ENCODE peak calls at places on chromosomes 3 and 15, in five cellular contexts. F is HepG2; B is GM23248; U is CD8-positive, alpha-beta memory T cell; I is tibial nerve. R is an unnamed sample.

GRCh38 chr15:84598993-84599392 is 1.8 kb upstream of the ZSCAN2 start:
- DNase-seq in F (peak; percentile 65), B (peak; percentile 75), U (no peak), I (no peak), R (peak; percentile 27)

GRCh38 chr3:100264242-100264641 is 3.5 kb downstream of the TBC1D23 start:
- DNase-seq in F (no peak), B (peak; percentile 54), U (no peak), I (no peak), R (no peak)

GRCh38 chr3:11317300-11317699 is 45.1 kb downstream of the ATG7 start:
- DNase-seq in F (no peak), B (no peak), U (no peak), I (no peak), R (no peak)

GRCh38 chr3:16243706-16244490 is 20.8 kb downstream of the DPH3 start:
- DNase-seq in F (no peak), B (peak; percentile 51), U (no peak), I (no peak), R (no peak)

GRCh38 chr3:197298858-197299854 is 744 bp upstream of the DLG1 start:
- DNase-seq in F (peak; percentile 49), B (peak; percentile 21), U (peak; percentile 10), I (no peak), R (peak; percentile 67)

GRCh38 chr3:25830373-25831305 is 40.7 kb downstream of the OXSM start:
- DNase-seq in F (no peak), B (no peak), U (no peak), I (no peak), R (no peak)

GRCh38 chr15:42058791-42059190 is 35.6 kb downstream of the PLA2G4D start:
- DNase-seq in F (no peak), B (no peak), U (no peak), I (no peak), R (peak; percentile 82)

GRCh38 chr15:91116379-91117067 is 16.5 kb downstream of the SV2B start:
- DNase-seq in F (peak; percentile 39), B (no peak), U (no peak), I (no peak), R (no peak)

GRCh38 chr3:109553573-109554371 is 216.4 kb upstream of the DPPA4 start:
- DNase-seq in F (no peak), B (no peak), U (no peak), I (no peak), R (no peak)

GRCh38 chr3:111143-112069 is 85.2 kb upstream of the CHL1 start:
- DNase-seq in F (peak; percentile 6), B (no peak), U (no peak), I (no peak), R (no peak)

GRCh38 chr3:102265720-102266119 is 169.1 kb upstream of the ZPLD1 start:
- DNase-seq in F (no peak), B (no peak), U (no peak), I (no peak), R (no peak)

GRCh38 chr3:73624363-73625123 is at the start of gene PDZRN3:
- DNase-seq in F (no peak), B (peak; percentile 95), U (no peak), I (peak; percentile 48), R (peak; percentile 13)

GRCh38 chr3:106399208-106399607 is 530.4 kb upstream of the CBLB start:
- DNase-seq in F (no peak), B (no peak), U (no peak), I (no peak), R (no peak)

GRCh38 chr3:149655826-149656599 is 1.8 kb downstream of the WWTR1 start:
- DNase-seq in F (no peak), B (peak; percentile 62), U (no peak), I (no peak), R (peak; percentile 14)

GRCh38 chr15:39250001-39250400 is 330.9 kb upstream of the THBS1 start:
- DNase-seq in F (no peak), B (no peak), U (no peak), I (no peak), R (no peak)

GRCh38 chr15:89656116-89656815 is 999 bp upstream of the KIF7 start:
- DNase-seq in F (no peak), B (peak; percentile 75), U (no peak), I (no peak), R (no peak)

GRCh38 chr3:169082076-169082475 is 581.4 kb downstream of the MECOM start:
- DNase-seq in F (no peak), B (peak; percentile 12), U (no peak), I (no peak), R (no peak)

GRCh38 chr3:42490243-42490642 is 12.2 kb upstream of the VIPR1 start:
- DNase-seq in F (no peak), B (no peak), U (no peak), I (no peak), R (peak; percentile 94)

GRCh38 chr3:40299721-40300335 is 9.7 kb upstream of the EIF1B start:
- DNase-seq in F (no peak), B (peak; percentile 82), U (no peak), I (no peak), R (no peak)

GRCh38 chr3:13544293-13544831 is 4.6 kb upstream of the FBLN2 start:
- DNase-seq in F (no peak), B (peak; percentile 98), U (no peak), I (no peak), R (no peak)

GRCh38 chr15:73079570-73079969 is 27.3 kb downstream of the NEO1 start:
- DNase-seq in F (no peak), B (no peak), U (no peak), I (no peak), R (no peak)

GRCh38 chr3:5166846-5167245 is 20.7 kb upstream of the EDEM1 start:
- DNase-seq in F (no peak), B (no peak), U (no peak), I (no peak), R (no peak)

GRCh38 chr3:128490650-128491070 is 2.3 kb downstream of the GATA2 start:
- DNase-seq in F (no peak), B (no peak), U (no peak), I (no peak), R (no peak)